ENCODE peak calls at places on chromosomes 2 and 18, in nine cellular contexts. C is fibroblast of lung, I is stomach, Z is fibroblast of mammary gland, M is AG09309, V is cardiac muscle cell, L is HepG2, X is hepatocyte, A is mammary epithelial cell. R is an unnamed sample.

GRCh38 chr2:68418855-68419254 is 48.2 kb downstream of the FBXO48 start:
- DNase-seq in L (no peak), V (no peak), A (no peak), I (no peak), Z (no peak), X (no peak), C (no peak), M (no peak), R (no peak)

GRCh38 chr2:96324716-96325037 is 440 bp upstream of the ITPRIPL1 start:
- DNase-seq in X (no peak), C (no peak), L (no peak), M (no peak), I (no peak), V (no peak), Z (no peak), A (no peak), R (no peak)

GRCh38 chr18:39523281-39523680 is 1957.7 kb upstream of the CELF4 start:
- DNase-seq in V (no peak), M (no peak), C (peak), X (peak), A (peak), Z (peak), L (peak), I (no peak), R (no peak)

GRCh38 chr18:55856191-55856590 is 268.2 kb upstream of the TCF4 start:
- DNase-seq in Z (peak), V (no peak), C (peak), X (peak), A (peak), L (no peak), I (no peak), M (no peak), R (no peak)

GRCh38 chr18:58776084-58776483 is 88.6 kb upstream of the ZNF532 start:
- DNase-seq in Z (no peak), L (no peak), V (no peak), A (no peak), X (no peak), M (no peak), I (no peak), C (no peak), R (no peak)

GRCh38 chr2:39107156-39107555 is 13.7 kb downstream of the SOS1 start:
- DNase-seq in X (peak), L (no peak), A (peak), V (peak), Z (peak), M (no peak), C (peak), I (no peak), R (no peak)

GRCh38 chr18:8380926-8381325 is 228.3 kb upstream of the RAB12 start:
- DNase-seq in C (no peak), V (no peak), L (no peak), M (no peak), I (no peak), A (no peak), Z (no peak), X (no peak), R (no peak)

GRCh38 chr18:31512203-31512764 is 14.3 kb downstream of the DSG2 start:
- DNase-seq in A (peak), I (peak), Z (peak), L (peak), X (peak), C (peak), M (no peak), V (no peak), R (peak)

GRCh38 chr2:33241072-33241471 is 235.4 kb upstream of the RASGRP3 start:
- DNase-seq in A (no peak), L (no peak), I (no peak), C (no peak), V (no peak), X (no peak), Z (no peak), M (no peak), R (no peak)

GRCh38 chr2:234032301-234032856 is 18.1 kb upstream of the SPP2 start:
- DNase-seq in X (no peak), C (peak), A (peak), L (no peak), M (peak), Z (peak), I (no peak), V (no peak), R (no peak)

GRCh38 chr2:647003-647560 is 30.1 kb downstream of the TMEM18 start:
- DNase-seq in X (no peak), V (no peak), M (no peak), A (no peak), L (no peak), I (peak), Z (no peak), C (no peak), R (no peak)

DNA sequence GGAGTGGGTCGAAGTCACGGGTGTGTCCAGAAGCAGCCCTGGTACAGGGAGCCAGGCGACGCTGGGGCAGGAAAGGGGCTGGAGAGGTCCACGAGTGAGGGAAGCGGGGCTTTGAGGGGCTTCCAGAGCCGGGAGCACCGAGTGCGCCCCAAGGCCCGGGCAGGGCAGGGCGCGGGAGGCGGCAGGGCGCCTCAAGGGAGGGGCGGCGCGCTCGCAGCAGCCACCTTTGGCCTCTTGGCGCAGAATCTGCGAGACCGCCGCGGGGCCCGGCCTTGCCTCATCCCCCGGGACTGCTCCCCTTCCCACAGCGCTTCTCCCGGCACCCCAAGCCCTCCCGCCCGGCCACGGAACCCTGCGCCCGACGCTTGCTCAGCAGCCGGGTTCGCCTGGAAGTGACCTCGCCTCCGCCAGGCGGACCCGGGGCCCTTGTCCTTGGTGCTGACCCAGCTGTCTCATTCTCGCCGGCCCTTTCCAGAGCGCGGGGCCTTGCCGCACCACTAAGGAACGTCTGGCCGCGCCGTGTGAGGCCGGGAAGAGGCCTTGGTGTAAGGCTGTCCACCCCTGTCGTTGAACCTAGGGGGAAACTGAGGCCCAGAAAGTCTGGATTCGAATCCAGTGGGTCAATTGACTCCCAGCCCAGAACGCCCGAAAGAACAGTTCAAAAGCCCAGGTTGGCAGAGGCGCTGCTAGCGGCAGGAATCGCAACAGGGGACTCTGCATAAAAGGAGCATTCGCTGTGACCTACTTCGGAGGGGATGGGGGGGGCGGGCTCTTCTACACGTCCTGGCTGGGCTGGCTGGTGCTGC is 584 bp upstream of the DNER start:
- DNase-seq in A (peak), L (peak), C (peak), M (no peak), X (peak), Z (peak), V (peak), I (peak), R (peak)
- H3K4me3 ChIP-seq in A (peak), L (no peak), C (peak), M (peak), X (peak), Z (peak), V (peak), I (peak), R (peak)

DNA sequence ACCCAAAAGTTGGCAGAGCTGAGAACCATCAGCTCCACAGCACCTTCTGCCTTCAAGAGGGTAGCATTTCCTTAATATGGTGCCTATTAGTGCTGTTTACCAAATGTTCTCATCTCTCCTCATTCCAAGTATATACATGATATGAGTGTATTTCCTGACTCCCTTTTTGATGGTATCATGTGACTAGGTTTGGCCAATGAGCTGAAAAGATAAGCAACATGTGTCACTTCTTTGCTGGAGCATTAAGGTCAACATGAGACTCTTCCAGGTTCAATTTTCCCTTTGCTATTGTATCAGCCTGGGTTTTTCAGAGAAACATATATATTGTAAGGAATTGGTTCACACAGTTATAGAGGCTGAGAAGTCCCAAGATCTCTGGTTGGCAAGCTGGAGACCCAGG is 310.9 kb downstream of the HRH4 start:
- DNase-seq in A (no peak), I (no peak), V (no peak), X (no peak), Z (peak), C (no peak), L (no peak), M (no peak), R (no peak)
- H3K4me3 ChIP-seq in A (no peak), I (no peak), V (no peak), X (no peak), Z (no peak), C (no peak), L (no peak), M (no peak), R (no peak)

DNA sequence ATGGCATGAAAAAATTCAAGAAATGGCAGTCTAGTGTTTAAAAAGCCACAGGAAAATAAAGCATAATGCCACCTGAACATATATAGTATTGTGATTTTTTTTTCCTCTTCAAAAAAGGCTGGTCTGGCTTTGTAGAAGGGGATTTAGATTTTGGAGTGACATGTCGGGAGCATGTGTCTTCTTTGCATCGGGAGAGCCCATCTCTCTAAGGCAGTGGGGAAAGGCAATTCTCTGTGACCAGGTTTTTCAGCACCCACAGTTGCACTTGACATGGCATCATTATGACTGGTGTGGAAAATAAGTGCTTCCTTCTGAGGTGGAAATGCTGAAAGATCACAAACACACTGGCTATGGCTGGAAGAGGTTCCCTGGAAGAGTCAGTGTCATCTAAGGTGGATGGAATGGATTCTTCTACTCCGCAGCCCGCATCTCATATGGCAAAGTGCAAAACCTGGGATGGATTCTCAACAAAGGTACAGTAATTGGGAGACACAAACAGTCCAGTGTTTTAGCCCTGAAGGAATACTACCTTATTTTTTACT is 172.5 kb downstream of the AGAP1 start:
- DNase-seq in C (peak), X (peak), V (peak), M (peak), A (peak), L (peak), Z (peak), I (no peak), R (peak)
- H3K4me3 ChIP-seq in C (no peak), X (peak), V (peak), M (no peak), A (peak), L (peak), Z (peak), I (peak), R (no peak)

DNA sequence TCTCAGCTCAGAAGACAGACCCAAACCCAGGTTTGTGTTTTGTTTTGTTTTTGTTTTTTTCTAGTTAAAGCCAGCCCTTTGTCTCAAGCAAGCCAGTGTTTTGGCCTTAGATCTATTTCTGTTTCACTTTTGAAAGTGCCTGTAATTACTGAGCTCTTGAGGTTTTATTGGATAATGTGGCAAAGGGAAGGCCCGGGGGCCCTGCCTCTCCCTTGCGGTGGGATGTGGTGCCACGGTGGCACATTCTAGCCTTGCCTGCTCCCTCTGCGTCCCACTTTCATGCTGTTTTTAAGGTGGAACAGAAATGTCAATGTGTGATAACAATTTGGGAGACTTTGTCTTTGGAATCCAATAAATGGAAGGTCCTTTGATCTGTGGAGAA is 2.5 kb downstream of the HPCAL1 start:
- DNase-seq in A (no peak), V (no peak), I (no peak), L (no peak), M (no peak), Z (no peak), X (no peak), C (peak), R (no peak)
- H3K4me3 ChIP-seq in A (no peak), V (no peak), I (no peak), L (no peak), M (no peak), Z (no peak), X (no peak), C (no peak), R (peak)

DNA sequence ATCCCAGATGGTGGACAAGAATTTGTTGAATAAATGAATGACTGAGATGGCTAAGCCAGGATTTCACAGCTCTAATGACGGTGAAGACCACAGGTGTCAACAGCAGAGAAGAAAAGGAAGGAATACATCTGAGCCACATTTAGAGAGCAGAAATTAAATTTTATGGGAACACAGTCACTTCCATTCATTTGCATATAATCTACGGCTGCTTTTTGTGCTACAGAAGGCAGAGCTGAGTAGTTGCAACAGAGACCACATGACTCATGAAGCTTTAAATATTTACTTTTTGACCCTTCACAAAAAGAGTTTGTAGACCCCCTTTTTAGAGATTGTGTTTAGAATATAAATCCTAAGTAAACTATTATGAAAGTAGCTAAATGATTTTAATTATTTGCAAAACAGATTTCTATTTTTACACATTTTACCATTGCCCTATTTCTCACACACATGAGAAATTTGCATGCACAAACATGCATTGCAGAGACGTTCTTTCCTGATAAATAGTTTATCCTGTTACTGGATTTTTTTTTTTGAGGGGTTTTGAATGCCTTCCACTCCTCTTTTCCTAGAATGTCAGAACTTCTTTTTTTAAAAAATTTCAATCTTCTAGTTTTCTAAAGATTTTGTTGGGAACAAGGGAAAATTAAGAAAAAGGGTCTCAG is 119.1 kb downstream of the PMAIP1 start:
- DNase-seq in L (no peak), Z (peak), I (no peak), A (no peak), V (no peak), M (no peak), C (peak), X (no peak), R (no peak)
- H3K4me3 ChIP-seq in L (no peak), Z (no peak), I (no peak), A (no peak), V (no peak), M (no peak), C (no peak), X (no peak), R (no peak)

DNA sequence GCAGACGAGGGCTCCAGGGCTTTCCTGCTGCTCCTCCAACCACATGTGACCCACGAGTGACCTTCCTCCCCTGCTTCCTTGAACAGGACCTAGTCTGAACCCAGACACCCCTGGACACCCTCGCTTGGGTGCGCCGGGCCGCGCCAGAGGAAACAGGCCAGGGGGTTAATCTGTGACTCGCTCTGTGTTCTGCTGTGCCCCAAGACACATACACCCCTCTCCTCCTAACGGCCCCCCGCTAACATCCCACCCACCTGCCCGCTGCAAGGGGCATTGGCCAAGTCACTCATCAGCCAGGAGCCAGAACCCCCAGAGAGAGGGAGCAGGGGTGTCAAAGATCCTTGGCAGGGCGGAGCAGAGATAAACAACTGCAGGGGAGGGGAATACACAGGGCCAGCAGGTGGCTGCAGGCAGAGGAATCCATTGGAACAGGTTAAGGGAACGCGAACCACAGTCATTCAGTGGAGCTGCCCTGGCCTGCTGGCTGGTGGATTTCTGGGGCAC is 38.1 kb downstream of the TNS1 start:
- DNase-seq in C (no peak), I (no peak), Z (no peak), M (no peak), L (no peak), X (no peak), V (no peak), A (no peak), R (no peak)
- H3K4me3 ChIP-seq in C (no peak), I (no peak), Z (no peak), M (no peak), L (no peak), X (no peak), V (no peak), A (no peak), R (no peak)

GRCh38 chr2:178111743-178112142 is 494 bp upstream of the RBM45 start:
- DNase-seq in Z (no peak), I (no peak), L (no peak), C (no peak), V (no peak), M (no peak), X (no peak), A (no peak), R (no peak)
- H3K4me3 ChIP-seq in Z (no peak), I (no peak), L (no peak), C (no peak), V (no peak), M (no peak), X (no peak), A (no peak), R (no peak)

DNA sequence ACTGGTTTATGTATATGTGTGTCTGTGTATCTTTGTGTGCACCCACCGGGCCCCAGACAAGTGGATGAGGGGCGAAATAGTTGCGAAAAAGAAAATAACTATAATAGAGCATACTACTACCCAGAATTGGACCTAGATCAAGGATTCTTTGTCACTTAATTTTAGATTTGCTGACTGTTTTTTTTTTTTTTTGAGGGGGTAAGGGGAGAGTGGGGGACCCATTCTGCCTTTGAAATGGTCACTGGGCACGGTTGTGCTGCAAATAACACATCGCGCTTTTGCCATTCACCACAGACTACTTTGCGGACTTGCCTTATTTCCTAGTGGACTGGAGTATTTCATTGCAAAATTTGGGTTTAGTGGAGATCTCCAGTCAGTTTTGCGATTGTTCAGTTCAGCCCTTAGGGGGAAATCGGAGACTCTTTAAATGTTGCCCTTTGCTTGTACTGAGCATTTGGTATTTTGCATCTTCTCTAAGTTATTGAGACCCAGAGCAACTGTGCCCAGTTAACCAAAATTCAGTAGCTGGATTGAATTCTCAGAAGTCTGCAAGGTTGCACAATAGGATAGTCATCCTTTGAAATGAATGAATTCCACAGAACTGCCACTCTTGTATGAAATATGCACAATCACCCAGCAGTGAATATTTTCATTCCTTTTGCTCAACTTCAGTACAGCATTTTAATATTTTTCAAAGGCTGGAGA is 2.8 kb downstream of the TRIB2 start:
- DNase-seq in C (peak), M (no peak), Z (peak), V (no peak), A (peak), I (no peak), L (no peak), X (no peak), R (no peak)
- H3K4me3 ChIP-seq in C (peak), M (peak), Z (peak), V (peak), A (peak), I (peak), L (no peak), X (peak), R (peak)

GRCh38 chr18:37935086-37935485 is 369.5 kb upstream of the CELF4 start:
- DNase-seq in X (no peak), M (no peak), Z (no peak), V (no peak), L (no peak), A (no peak), I (no peak), C (no peak), R (no peak)
- H3K4me3 ChIP-seq in X (no peak), M (no peak), Z (no peak), V (no peak), L (no peak), A (no peak), I (no peak), C (no peak), R (no peak)